ENCODE peak calls at places on chromosomes 12 and 14, in seven cellular contexts. I is mucosa of descending colon, X is heart right ventricle, G is pancreas, V is lower lobe of right lung, A is gastrocnemius medialis, H is RWPE2. U is an unnamed sample. For H3K4me1, the result is how much of the 10 kb centered on the place peaks cover.

GRCh38 chr14:100438678-100439592 is 115.8 kb downstream of the SLC25A47 start:
- ATAC-seq in I (peak), X (no peak), G (peak), V (peak), A (no peak), H (peak), U (no peak)

GRCh38 chr14:51828017-51828797 is 32.2 kb upstream of the GNG2 start:
- ATAC-seq in I (peak), X (no peak), G (peak), V (peak), A (no peak), H (peak), U (no peak)

GRCh38 chr14:46063872-46064271 is 587.7 kb downstream of the RPL10L start:
- ATAC-seq in I (no peak), X (no peak), G (no peak), V (no peak), A (no peak), H (peak), U (no peak)

GRCh38 chr14:100370003-100370402 is 46.9 kb downstream of the SLC25A47 start:
- ATAC-seq in I (peak), X (no peak), G (no peak), V (no peak), A (no peak), H (no peak), U (no peak)

GRCh38 chr12:43884683-43885410 is 49.0 kb downstream of the TMEM117 start:
- ATAC-seq in I (no peak), X (peak), G (peak), V (no peak), A (no peak), H (no peak), U (peak)

GRCh38 chr12:57834086-57834876 is 12.2 kb downstream of the CTDSP2 start:
- ATAC-seq in I (no peak), X (no peak), G (no peak), V (no peak), A (no peak), H (no peak), U (no peak)

GRCh38 chr12:76237086-76237701 is 111.0 kb downstream of the BBS10 start:
- ATAC-seq in I (no peak), X (no peak), G (no peak), V (no peak), A (no peak), H (peak), U (no peak)

GRCh38 chr12:105329926-105330282 is 587 bp upstream of the C12orf75 start:
- ATAC-seq in I (no peak), X (no peak), G (no peak), V (no peak), A (no peak), H (no peak), U (no peak)

GRCh38 chr14:94345344-94346072 is 22.4 kb upstream of the SERPINA6 start:
- ATAC-seq in I (peak), X (no peak), G (no peak), V (no peak), A (no peak), H (peak), U (peak)

GRCh38 chr12:109291117-109291516 is 18.0 kb downstream of the FOXN4 start:
- ATAC-seq in I (peak), X (peak), G (no peak), V (no peak), A (no peak), H (no peak), U (no peak)

GRCh38 chr12:119574255-119574654 is 19.3 kb upstream of the TMEM233 start:
- ATAC-seq in I (no peak), X (no peak), G (no peak), V (no peak), A (no peak), H (no peak), U (no peak)

GRCh38 chr14:88791629-88792571 is 853 bp downstream of the EML5 start:
- ATAC-seq in I (peak), X (peak), G (peak), V (peak), A (no peak), H (peak), U (peak)

GRCh38 chr14:68297871-68298468 is 478.4 kb downstream of the RAD51B start:
- ATAC-seq in I (no peak), X (no peak), G (no peak), V (peak), A (no peak), H (no peak), U (no peak)

GRCh38 chr12:59041241-59042121 is 121.2 kb upstream of the LRIG3 start:
- ATAC-seq in I (no peak), X (no peak), G (peak), V (peak), A (peak), H (peak), U (peak)

GRCh38 chr14:43169722-43170121 is 1337.4 kb downstream of the FSCB start:
- ATAC-seq in I (no peak), X (no peak), G (no peak), V (no peak), A (no peak), H (no peak), U (no peak)

GRCh38 chr12:123973552-123974341 is 732 bp downstream of the ZNF664 start:
- ATAC-seq in I (peak), X (peak), G (peak), V (peak), A (no peak), H (peak), U (no peak)

GRCh38 chr12:75366629-75367028 is 24.3 kb upstream of the GLIPR1L2 start:
- ATAC-seq in I (no peak), X (no peak), G (no peak), V (no peak), A (no peak), H (no peak), U (no peak)

GRCh38 chr12:14577344-14577743 is 9.7 kb upstream of the PLBD1 start:
- ATAC-seq in I (peak), X (no peak), G (no peak), V (peak), A (no peak), H (no peak), U (no peak)

GRCh38 chr12:113723631-113724030 is 242.5 kb downstream of the RBM19 start:
- ATAC-seq in I (no peak), X (no peak), G (no peak), V (no peak), A (no peak), H (no peak), U (no peak)

GRCh38 chr12:99765469-99766114 is 118.0 kb downstream of the GARIN6 start:
- ATAC-seq in I (no peak), X (no peak), G (no peak), V (no peak), A (no peak), H (no peak), U (no peak)

GRCh38 chr12:48602192-48602989 is 32.5 kb upstream of the LALBA start:
- ATAC-seq in I (no peak), X (no peak), G (no peak), V (no peak), A (no peak), H (no peak), U (no peak)

GRCh38 chr12:104340177-104340576 is 36.6 kb downstream of the EID3 start:
- ATAC-seq in I (no peak), X (peak), G (no peak), V (no peak), A (no peak), H (no peak), U (no peak)

GRCh38 chr12:30201301-30202160 is 417.8 kb upstream of the TMTC1 start:
- ATAC-seq in I (no peak), X (no peak), G (peak), V (peak), A (no peak), H (no peak), U (peak)

GRCh38 chr12:89927226-89927698 is 218.6 kb upstream of the ATP2B1 start:
- ATAC-seq in I (peak), X (no peak), G (peak), V (peak), A (no peak), H (no peak), U (no peak)

GRCh38 chr12:62671321-62671720 is 204.7 kb downstream of the MON2 start:
- ATAC-seq in I (no peak), X (no peak), G (no peak), V (no peak), A (no peak), H (no peak), U (no peak)

GRCh38 chr12:5244513-5244972 is 187.4 kb upstream of the NTF3 start:
- ATAC-seq in I (peak), X (peak), G (peak), V (no peak), A (no peak), H (no peak), U (no peak)

GRCh38 chr12:28268830-28269229 is 78.6 kb downstream of the CCDC91 start:
- ATAC-seq in I (no peak), X (no peak), G (no peak), V (no peak), A (no peak), H (no peak), U (no peak)

GRCh38 chr14:104341532-104342434 is 203.4 kb downstream of the KIF26A start:
- ATAC-seq in I (peak), X (peak), G (peak), V (peak), A (no peak), H (peak), U (no peak)

GRCh38 chr12:52975204-52975603 is 26.3 kb downstream of the KRT18 start:
- ATAC-seq in I (peak), X (peak), G (peak), V (no peak), A (peak), H (no peak), U (no peak)

GRCh38 chr12:27970981-27971489 is 1.5 kb downstream of the PTHLH start:
- ATAC-seq in I (no peak), X (no peak), G (no peak), V (no peak), A (no peak), H (no peak), U (no peak)

GRCh38 chr12:14357496-14357895 is 8.0 kb upstream of the ATF7IP start:
- ATAC-seq in I (no peak), X (no peak), G (no peak), V (peak), A (no peak), H (no peak), U (no peak)

GRCh38 chr12:112170376-112170775 is 45.0 kb downstream of the TRAFD1 start:
- ATAC-seq in I (no peak), X (no peak), G (peak), V (peak), A (no peak), H (peak), U (no peak)

GRCh38 chr12:30696103-30696408 is 387 bp upstream of the IPO8 start:
- ATAC-seq in I (no peak), X (no peak), G (no peak), V (no peak), A (no peak), H (no peak), U (no peak)

GRCh38 chr12:25187781-25188180 is 7.2 kb downstream of the DNAI7 start:
- ATAC-seq in I (no peak), X (no peak), G (no peak), V (no peak), A (no peak), H (peak), U (no peak)

DNA sequence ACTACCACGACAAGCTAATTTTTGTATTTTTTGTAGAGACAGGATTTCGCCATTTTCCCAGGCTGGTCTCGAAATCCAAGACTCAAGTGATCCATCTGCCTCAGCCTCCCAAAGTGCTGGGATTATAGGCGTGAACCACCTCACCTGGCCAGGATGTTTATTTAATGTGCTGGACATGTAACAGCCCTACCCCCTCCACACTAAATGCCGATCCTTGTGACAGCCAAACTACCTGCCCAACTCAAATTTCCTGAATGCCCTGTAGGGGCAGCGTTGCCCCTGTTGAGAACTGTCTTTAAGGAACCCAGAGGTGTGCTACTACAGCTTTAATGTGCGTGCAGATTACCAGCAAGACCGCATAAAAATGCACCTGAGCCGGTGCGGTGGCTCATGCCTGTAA is 48.1 kb downstream of the KCNK13 start:
- ATAC-seq in I (peak), X (no peak), G (no peak), V (no peak), A (no peak), H (peak), U (no peak)
- TF ChIP-seq CTCF in I (no peak), X (peak), G (no peak), V (no peak), A (no peak), H (peak), U (no peak)

DNA sequence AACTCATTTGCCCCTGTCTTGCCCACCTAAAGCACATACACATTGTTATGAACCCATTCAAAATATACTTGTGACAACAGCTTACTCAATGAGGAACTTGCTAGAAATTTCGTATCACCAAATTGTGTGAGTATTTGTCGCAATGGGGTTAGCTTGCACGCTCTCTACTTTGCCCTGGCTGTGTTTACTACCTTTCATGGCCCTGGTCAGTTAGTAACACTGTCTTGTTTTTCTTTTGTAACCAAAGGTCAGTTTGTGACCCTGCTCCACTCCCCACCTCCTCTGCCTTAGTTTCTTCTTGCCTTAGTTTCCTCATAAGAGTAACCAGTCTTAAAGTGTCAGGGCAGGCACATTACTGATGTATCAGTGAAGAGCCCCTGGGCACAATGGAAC is 205.8 kb upstream of the EEA1 start:
- ATAC-seq in I (peak), X (peak), G (no peak), V (peak), A (peak), H (no peak), U (no peak)
- H3K4me1 ChIP-seq in I (under half), X (under half), G (under half), V (under half), A (under half), H (under half), U (under half)

GRCh38 chr12:6470375-6471163 is at the start of gene VAMP1:
- ATAC-seq in I (peak), X (peak), G (peak), V (peak), A (peak), H (peak), U (peak)
- TF ChIP-seq CTCF in I (no peak), X (no peak), G (no peak), V (no peak), A (peak), H (no peak), U (no peak)

GRCh38 chr12:41563044-41563443 is 374.9 kb downstream of the PDZRN4 start:
- ATAC-seq in I (no peak), X (no peak), G (no peak), V (no peak), A (no peak), H (no peak), U (no peak)

GRCh38 chr12:41556176-41556575 is 368.1 kb downstream of the PDZRN4 start:
- ATAC-seq in I (no peak), X (no peak), G (no peak), V (peak), A (no peak), H (no peak), U (no peak)

GRCh38 chr12:41552507-41553047 is 364.5 kb downstream of the PDZRN4 start:
- ATAC-seq in I (no peak), X (no peak), G (no peak), V (no peak), A (no peak), H (no peak), U (no peak)

DNA sequence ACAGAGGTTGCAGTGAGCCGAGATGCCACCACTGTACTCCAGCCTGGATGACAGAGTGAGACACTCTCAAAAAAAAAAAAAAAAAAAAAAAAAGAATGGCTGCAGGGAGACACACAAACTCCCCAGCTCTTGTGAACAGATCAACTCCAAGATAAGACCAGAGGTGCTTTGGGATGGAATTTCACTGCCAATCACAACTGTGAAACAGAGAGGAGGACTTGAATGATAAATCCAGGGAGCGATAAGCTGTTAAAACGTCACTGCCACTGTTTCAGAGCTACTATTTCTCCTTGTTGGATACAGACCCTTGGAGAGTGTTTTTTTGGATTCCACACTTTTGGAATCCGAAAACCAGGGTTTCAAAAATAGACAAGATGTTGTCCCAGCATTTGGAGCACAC is 369.0 kb downstream of the PDZRN4 start:
- ATAC-seq in I (no peak), X (no peak), G (no peak), V (no peak), A (no peak), H (no peak), U (no peak)
- H3K4me1 ChIP-seq in I (under half), X (under half), G (under half), V (under half), A (under half), H (under half), U (under half)

GRCh38 chr14:102805454-102805891 is 28.2 kb downstream of the TRAF3 start:
- ATAC-seq in I (peak), X (no peak), G (no peak), V (peak), A (no peak), H (peak), U (no peak)
- TF ChIP-seq CTCF in I (no peak), X (no peak), G (no peak), V (no peak), A (no peak), H (no peak), U (no peak)

GRCh38 chr14:90755661-90756304 is 60.4 kb downstream of the TTC7B start:
- ATAC-seq in I (no peak), X (no peak), G (no peak), V (no peak), A (no peak), H (no peak), U (no peak)
- H3K4me1 ChIP-seq in I (under half), X (under half), G (under half), V (under half), A (under half), H (under half), U (under half)

DNA sequence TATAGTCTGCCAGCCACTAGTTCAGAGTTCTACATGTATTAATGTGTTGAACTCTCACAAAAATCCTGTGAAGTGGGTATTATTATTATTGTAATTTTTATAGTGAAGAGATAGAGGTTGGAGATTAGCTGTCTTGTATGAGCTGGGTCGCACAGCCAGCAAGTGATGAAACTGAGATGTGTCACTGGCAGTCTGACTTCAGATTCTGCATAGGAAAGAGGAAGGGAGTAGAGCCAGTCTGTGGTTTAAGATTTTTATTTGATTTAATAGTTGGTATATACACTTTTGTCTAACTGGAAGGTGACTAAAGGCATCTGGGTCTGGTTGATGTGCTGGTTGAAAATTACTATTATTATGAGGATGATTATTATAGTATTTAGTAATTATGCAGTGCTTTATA is 5.8 kb upstream of the FRS2 start:
- ATAC-seq in I (no peak), X (no peak), G (no peak), V (no peak), A (no peak), H (no peak), U (no peak)
- TF ChIP-seq CTCF in I (no peak), X (no peak), G (no peak), V (no peak), A (no peak), H (no peak), U (no peak)

GRCh38 chr12:12810507-12811143 is 2.5 kb upstream of the DDX47 start:
- ATAC-seq in I (no peak), X (no peak), G (no peak), V (no peak), A (no peak), H (no peak), U (no peak)
- H3K4me1 ChIP-seq in I (under half), X (under half), G (under half), V (under half), A (under half), H (under half), U (under half)

DNA sequence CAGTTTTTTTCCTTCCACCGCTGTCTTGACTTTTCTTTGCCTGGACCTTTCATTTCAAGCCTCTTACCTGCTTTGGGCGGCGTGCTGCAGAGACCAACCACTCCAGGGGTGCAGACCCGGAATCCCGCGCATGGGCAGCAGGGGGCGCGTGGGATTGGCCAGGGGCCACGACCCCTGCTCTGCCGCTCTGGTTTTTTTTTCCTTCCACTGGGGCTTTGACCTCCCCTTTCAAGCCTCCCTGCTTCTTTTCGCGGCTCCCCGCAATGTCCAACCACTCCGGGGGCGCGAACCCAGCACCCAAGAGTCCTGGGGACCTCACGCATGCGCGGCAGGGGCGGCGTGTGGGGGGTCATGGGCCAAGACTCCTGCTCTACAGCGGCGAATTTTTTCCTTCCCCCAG is 325.1 kb downstream of the ALG10 start:
- ATAC-seq in I (no peak), X (no peak), G (no peak), V (no peak), A (no peak), H (peak), U (no peak)
- TF ChIP-seq CTCF in I (no peak), X (no peak), G (no peak), V (no peak), A (no peak), H (peak), U (no peak)

GRCh38 chr14:61533513-61534255 is 161.6 kb upstream of the HIF1A start:
- ATAC-seq in I (peak), X (peak), G (peak), V (no peak), A (no peak), H (no peak), U (no peak)

GRCh38 chr14:61535032-61535431 is 160.3 kb upstream of the HIF1A start:
- ATAC-seq in I (no peak), X (no peak), G (no peak), V (no peak), A (no peak), H (no peak), U (no peak)

GRCh38 chr14:61530896-61531295 is 164.4 kb upstream of the HIF1A start:
- ATAC-seq in I (no peak), X (no peak), G (no peak), V (no peak), A (no peak), H (no peak), U (no peak)

GRCh38 chr14:61531741-61532505 is 163.4 kb upstream of the HIF1A start:
- ATAC-seq in I (peak), X (no peak), G (peak), V (no peak), A (no peak), H (peak), U (no peak)

GRCh38 chr14:61532818-61533217 is 162.5 kb upstream of the HIF1A start:
- ATAC-seq in I (no peak), X (peak), G (no peak), V (no peak), A (no peak), H (no peak), U (no peak)
- H3K4me1 ChIP-seq in I (under half), X (under half), G (half or more), V (under half), A (under half), H (half or more), U (under half)

U was measured in gastroesophageal sphincter.